ENCODE peak calls at places on chromosomes 1 and 21, in four cellular contexts. One of them, this sample, is unnamed. For H3K79me2, the result is how much of the 10 kb centered on the place peaks cover.

GRCh38 chr1:29341936-29342335 is 105.6 kb downstream of the PTPRU start:
- DNase-seq in mesendoderm: peak
- DNase-seq in H1: no peak
- DNase-seq in H9: no peak
- DNase-seq in this sample: no peak

GRCh38 chr1:9629445-9630201 is 21.9 kb upstream of the PIK3CD start:
- DNase-seq in mesendoderm: no peak
- DNase-seq in H1: peak
- DNase-seq in H9: no peak
- DNase-seq in this sample: no peak

GRCh38 chr1:216723274-216723780 is at the start of gene ESRRG:
- DNase-seq in mesendoderm: peak
- DNase-seq in H1: peak
- DNase-seq in H9: peak
- DNase-seq in this sample: peak

GRCh38 chr1:236253918-236254637 is 27.7 kb downstream of the ERO1B start:
- DNase-seq in mesendoderm: no peak
- DNase-seq in H1: no peak
- DNase-seq in H9: no peak
- DNase-seq in this sample: no peak

GRCh38 chr1:55443175-55443933 is 228.2 kb upstream of the USP24 start:
- DNase-seq in mesendoderm: no peak
- DNase-seq in H1: no peak
- DNase-seq in H9: no peak
- DNase-seq in this sample: peak

GRCh38 chr21:46168659-46169386 is 13.4 kb upstream of the FTCD start:
- DNase-seq in mesendoderm: no peak
- DNase-seq in H1: no peak
- DNase-seq in H9: no peak
- DNase-seq in this sample: no peak

GRCh38 chr1:208026880-208027438 is 116.0 kb upstream of the CD34 start:
- DNase-seq in mesendoderm: no peak
- DNase-seq in H1: no peak
- DNase-seq in H9: no peak
- DNase-seq in this sample: no peak

GRCh38 chr1:161921990-161922389 is 101.7 kb downstream of the OLFML2B start:
- DNase-seq in mesendoderm: no peak
- DNase-seq in H1: no peak
- DNase-seq in H9: no peak
- DNase-seq in this sample: no peak

GRCh38 chr1:41708332-41708731 is 210.4 kb downstream of the HIVEP3 start:
- DNase-seq in mesendoderm: no peak
- DNase-seq in H1: no peak
- DNase-seq in H9: no peak
- DNase-seq in this sample: no peak

GRCh38 chr1:160539896-160540858 is 17.1 kb upstream of the SLAMF6 start:
- DNase-seq in mesendoderm: peak
- DNase-seq in H1: no peak
- DNase-seq in H9: no peak
- DNase-seq in this sample: no peak

GRCh38 chr1:223207293-223208066 is 64.4 kb upstream of the TLR5 start:
- DNase-seq in mesendoderm: no peak
- DNase-seq in H1: no peak
- DNase-seq in H9: no peak
- DNase-seq in this sample: no peak

GRCh38 chr1:173122344-173122880 is 71.7 kb upstream of the TNFSF18 start:
- DNase-seq in mesendoderm: no peak
- DNase-seq in H1: no peak
- DNase-seq in H9: no peak
- DNase-seq in this sample: peak

DNA sequence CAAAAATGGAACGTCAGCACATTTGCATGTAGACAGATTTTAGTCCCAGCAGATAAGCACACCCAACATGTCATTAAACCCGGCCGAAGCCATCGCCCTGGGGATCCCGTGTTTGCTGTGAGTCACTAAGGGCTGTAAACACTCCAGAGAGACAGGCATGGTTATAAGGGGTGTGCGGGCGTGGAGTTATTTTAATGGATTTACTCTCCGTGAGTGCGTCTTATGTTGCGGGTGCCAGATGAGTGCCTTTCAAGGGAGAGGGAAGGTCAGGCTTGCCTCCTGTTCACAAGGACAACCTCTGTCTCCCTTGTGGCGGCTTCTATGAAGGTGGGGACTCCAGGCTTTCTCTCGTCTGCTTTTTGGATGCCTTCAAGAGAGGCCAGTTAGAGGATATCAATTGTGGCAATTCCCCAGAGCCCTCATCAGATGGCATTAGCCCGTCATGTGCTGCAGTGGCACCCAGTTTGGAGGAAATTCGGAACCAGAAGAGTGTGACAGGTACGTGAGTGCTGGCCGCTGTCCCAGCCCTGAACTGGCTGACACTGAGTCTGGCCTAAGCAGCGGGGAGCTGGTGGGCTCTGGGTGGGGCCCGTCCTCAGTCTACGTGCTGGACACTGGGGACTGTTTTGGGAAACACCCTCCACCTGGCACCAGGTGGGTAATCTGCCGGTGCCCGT is 223.9 kb upstream of the TMEM51 start:
- DNase-seq in mesendoderm: no peak
- DNase-seq in H1: no peak
- DNase-seq in H9: no peak
- DNase-seq in this sample: peak
- H3K79me2 ChIP-seq in mesendoderm: under half
- H3K79me2 ChIP-seq in H1: under half
- H3K79me2 ChIP-seq in H9: under half
- H3K79me2 ChIP-seq in this sample: under half

DNA sequence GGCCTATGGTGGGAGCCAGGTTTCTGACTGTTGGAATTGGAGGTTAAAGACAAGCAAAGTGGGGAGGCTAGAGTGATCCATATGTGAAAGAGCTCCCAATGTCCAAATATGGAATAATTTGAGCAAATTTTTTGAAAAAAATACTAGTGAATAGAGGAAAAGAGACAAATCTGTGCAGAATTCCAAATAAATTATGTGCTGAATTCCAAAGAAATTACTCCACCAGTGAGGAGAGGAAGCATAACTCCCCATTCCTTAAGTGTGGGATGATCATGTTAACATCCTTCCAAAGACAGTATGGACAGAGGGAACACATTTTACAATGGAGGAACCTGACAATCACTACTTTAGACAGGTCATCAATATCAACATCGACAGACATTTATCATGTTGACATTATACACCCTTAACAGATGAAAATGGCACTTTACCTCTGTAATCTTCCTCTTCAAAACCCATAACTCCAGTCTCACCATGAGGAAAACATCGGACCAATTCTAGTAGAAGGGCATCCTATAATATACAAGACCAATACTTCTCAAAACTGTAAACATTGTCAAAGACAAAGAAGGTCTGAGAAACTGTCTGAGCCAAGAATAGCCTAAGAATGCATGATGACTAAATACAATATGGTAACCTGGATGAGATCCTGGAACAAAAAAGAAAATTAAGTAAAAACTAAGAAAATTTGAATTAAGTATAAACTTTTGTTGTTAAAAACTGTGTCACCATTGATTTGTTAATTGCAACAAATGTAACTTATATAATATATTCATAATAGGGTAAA is 71.5 kb upstream of the RGS4 start:
- DNase-seq in mesendoderm: no peak
- DNase-seq in H1: no peak
- DNase-seq in H9: no peak
- DNase-seq in this sample: no peak
- H2AK5ac ChIP-seq in mesendoderm: no peak
- H2AK5ac ChIP-seq in H1: no peak
- H2AK5ac ChIP-seq in H9: no peak
- H2AK5ac ChIP-seq in this sample: no peak

GRCh38 chr1:109914587-109915240 is 4.1 kb downstream of the CSF1 start:
- DNase-seq in mesendoderm: no peak
- DNase-seq in H1: no peak
- DNase-seq in H9: no peak
- DNase-seq in this sample: no peak
- H3K79me2 ChIP-seq in mesendoderm: under half
- H3K79me2 ChIP-seq in H1: under half
- H3K79me2 ChIP-seq in H9: under half
- H3K79me2 ChIP-seq in this sample: under half

GRCh38 chr1:36751525-36751924 is 268.8 kb upstream of the CSF3R start:
- DNase-seq in mesendoderm: no peak
- DNase-seq in H1: no peak
- DNase-seq in H9: no peak
- DNase-seq in this sample: no peak

GRCh38 chr1:36754366-36754765 is 271.7 kb upstream of the CSF3R start:
- DNase-seq in mesendoderm: no peak
- DNase-seq in H1: no peak
- DNase-seq in H9: no peak
- DNase-seq in this sample: no peak

GRCh38 chr1:36752431-36752830 is 269.7 kb upstream of the CSF3R start:
- DNase-seq in mesendoderm: no peak
- DNase-seq in H1: no peak
- DNase-seq in H9: no peak
- DNase-seq in this sample: no peak

GRCh38 chr1:36753451-36753850 is 270.7 kb upstream of the CSF3R start:
- DNase-seq in mesendoderm: no peak
- DNase-seq in H1: no peak
- DNase-seq in H9: no peak
- DNase-seq in this sample: no peak

DNA sequence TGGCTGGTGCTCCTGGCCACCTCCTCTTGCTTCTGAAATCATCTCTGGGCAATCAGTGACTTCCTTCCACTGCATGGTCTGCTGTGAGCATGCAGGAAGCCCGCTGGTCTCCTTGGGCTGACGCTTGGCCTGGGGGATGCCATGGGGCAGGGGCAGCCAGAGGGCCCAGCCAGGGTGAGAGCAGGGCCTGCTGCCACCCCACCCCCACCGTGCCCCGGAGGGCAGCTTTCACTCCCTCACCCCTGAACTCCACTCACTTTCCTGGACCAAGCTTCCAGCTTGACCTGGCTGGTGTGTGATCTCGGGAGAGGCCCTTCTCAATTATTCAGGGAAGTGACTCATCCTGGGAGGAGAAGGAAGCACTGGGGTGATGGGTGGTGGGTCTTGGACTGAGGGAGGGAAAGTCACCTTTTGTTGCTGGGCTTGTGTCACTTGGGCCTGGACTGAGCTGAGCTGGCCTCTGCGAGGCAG is 270.2 kb upstream of the CSF3R start:
- DNase-seq in mesendoderm: no peak
- DNase-seq in H1: no peak
- DNase-seq in H9: no peak
- DNase-seq in this sample: no peak
- H2AK5ac ChIP-seq in mesendoderm: no peak
- H2AK5ac ChIP-seq in H1: no peak
- H2AK5ac ChIP-seq in H9: no peak
- H2AK5ac ChIP-seq in this sample: no peak

DNA sequence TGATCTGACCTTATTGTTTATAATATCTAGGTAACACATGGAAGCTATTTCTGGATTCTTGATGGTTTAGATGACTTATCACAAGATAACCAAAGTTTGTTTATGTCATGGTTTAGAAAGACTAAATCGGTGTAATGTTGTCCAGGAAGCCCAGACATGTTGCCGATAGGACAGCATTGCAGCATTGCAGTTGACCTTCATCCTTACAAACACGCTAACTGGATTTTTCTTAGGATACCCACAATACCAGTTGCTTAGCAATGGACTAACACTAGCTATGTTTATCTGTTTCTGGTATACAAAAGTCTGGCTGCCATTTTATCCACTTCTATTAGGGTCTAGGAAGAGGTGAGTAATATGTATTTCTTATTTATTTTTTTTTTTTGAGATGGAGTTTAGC is 11.7 kb upstream of the DPH5 start:
- DNase-seq in mesendoderm: no peak
- DNase-seq in H1: no peak
- DNase-seq in H9: no peak
- DNase-seq in this sample: no peak
- H3K79me2 ChIP-seq in mesendoderm: under half
- H3K79me2 ChIP-seq in H1: under half
- H3K79me2 ChIP-seq in H9: under half
- H3K79me2 ChIP-seq in this sample: under half

DNA sequence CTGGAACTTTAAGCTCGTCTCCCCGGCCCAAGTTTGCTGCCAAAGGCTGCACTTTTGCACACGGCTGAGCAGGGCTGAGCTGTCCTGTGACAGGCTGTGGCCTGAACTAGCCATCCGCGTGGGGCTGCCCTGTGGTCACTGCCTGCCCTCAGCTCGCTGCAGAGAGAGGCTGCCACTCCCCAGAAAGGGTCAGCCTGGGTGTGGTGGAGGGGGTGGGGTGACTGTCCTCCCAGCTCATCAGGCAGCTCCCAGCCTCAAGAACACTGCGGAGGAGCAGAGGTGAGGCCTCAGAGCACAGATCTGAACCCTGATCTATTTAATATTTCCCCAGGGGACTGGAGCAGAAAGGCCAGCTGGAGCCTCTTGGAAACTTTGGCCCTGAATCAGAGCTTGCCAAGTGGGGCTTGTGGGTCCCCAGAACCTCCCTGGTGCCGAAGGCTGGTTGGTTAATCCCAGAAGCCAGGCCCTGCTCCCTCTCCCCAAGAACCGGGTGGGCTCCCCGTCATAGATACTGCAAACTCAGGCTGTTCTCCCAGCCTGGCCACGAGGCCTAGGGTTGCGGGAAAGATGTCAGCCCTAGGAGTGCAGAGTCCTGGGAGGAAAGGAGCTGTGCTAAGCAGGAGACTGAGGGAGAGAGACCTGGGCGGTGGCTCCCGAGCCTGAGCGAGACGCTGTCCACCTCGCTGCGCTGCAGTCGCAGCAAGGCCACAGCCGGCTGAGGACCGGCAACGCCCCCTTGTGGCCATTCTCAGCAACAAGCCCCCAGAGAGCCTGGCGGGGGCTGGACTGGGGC is 125.1 kb upstream of the IPO9 start:
- DNase-seq in mesendoderm: peak
- DNase-seq in H1: peak
- DNase-seq in H9: peak
- DNase-seq in this sample: peak
- H2AK5ac ChIP-seq in mesendoderm: no peak
- H2AK5ac ChIP-seq in H1: no peak
- H2AK5ac ChIP-seq in H9: no peak
- H2AK5ac ChIP-seq in this sample: no peak

GRCh38 chr1:39835110-39835509 is 46.4 kb upstream of the BMP8B start:
- DNase-seq in mesendoderm: no peak
- DNase-seq in H1: no peak
- DNase-seq in H9: no peak
- DNase-seq in this sample: no peak

GRCh38 chr1:39835935-39836594 is 47.2 kb downstream of the TRIT1 start:
- DNase-seq in mesendoderm: no peak
- DNase-seq in H1: no peak
- DNase-seq in H9: no peak
- DNase-seq in this sample: no peak

GRCh38 chr1:39832294-39832693 is 43.6 kb upstream of the BMP8B start:
- DNase-seq in mesendoderm: no peak
- DNase-seq in H1: no peak
- DNase-seq in H9: no peak
- DNase-seq in this sample: no peak

GRCh38 chr1:39833616-39834015 is 45.0 kb upstream of the BMP8B start:
- DNase-seq in mesendoderm: no peak
- DNase-seq in H1: no peak
- DNase-seq in H9: no peak
- DNase-seq in this sample: no peak

DNA sequence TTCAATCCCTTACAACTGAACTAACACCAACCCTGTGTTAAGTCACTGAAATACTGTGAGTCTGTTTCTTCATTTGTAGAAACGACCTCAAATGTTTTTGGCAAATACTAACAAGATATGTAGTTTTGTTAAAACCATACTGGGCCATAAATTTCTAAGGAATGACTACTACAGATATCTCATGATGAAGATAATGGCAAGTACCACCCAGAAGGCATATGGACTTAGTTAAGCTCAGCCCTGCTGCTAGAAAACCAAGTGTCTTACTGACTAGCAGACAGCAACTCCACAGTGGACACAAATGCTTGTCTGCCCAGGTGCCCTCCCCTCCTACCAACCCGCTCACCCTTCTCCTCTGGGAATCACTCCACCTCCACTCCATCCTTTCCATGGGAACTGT is 44.5 kb upstream of the BMP8B start:
- DNase-seq in mesendoderm: no peak
- DNase-seq in H1: no peak
- DNase-seq in H9: no peak
- DNase-seq in this sample: no peak
- H3K79me2 ChIP-seq in mesendoderm: under half
- H3K79me2 ChIP-seq in H1: under half
- H3K79me2 ChIP-seq in H9: under half
- H3K79me2 ChIP-seq in this sample: under half